ENCODE peak calls at places on chromosomes 3 and 15, in five cellular contexts. K is GM20000, M is pancreas, X is left ventricle myocardium inferior, V is lower leg skin. A is an unnamed sample.

GRCh38 chr15:70068783-70069565 is 28.7 kb downstream of the TLE3 start:
- DNase-seq in K (no peak), M (no peak), X (no peak), V (no peak), A (no peak)

GRCh38 chr15:48859426-48859825 is 18.5 kb upstream of the EID1 start:
- DNase-seq in K (no peak), M (no peak), X (no peak), V (no peak), A (no peak)

GRCh38 chr15:67107014-67107812 is 41.8 kb downstream of the SMAD3 start:
- DNase-seq in K (no peak), M (no peak), X (peak; percentile 50), V (no peak), A (no peak)

GRCh38 chr3:124043023-124043422 is 51.1 kb upstream of the ROPN1 start:
- DNase-seq in K (no peak), M (no peak), X (no peak), V (no peak), A (no peak)

GRCh38 chr3:104764499-104764898 is 602.2 kb upstream of the ALCAM start:
- DNase-seq in K (no peak), M (no peak), X (no peak), V (no peak), A (no peak)

GRCh38 chr3:9606108-9606507 is 43.2 kb upstream of the MTMR14 start:
- DNase-seq in K (no peak), M (no peak), X (no peak), V (no peak), A (no peak)

GRCh38 chr3:145243875-145244274 is 917.1 kb downstream of the PLOD2 start:
- DNase-seq in K (no peak), M (no peak), X (no peak), V (no peak), A (no peak)

GRCh38 chr3:161305095-161305991 is 66.0 kb downstream of the SPTSSB start:
- DNase-seq in K (no peak), M (no peak), X (no peak), V (no peak), A (peak; percentile 29)

GRCh38 chr3:39327746-39328349 is 1.7 kb upstream of the CCR8 start:
- DNase-seq in K (peak; percentile 36), M (no peak), X (no peak), V (no peak), A (peak; percentile 27)

GRCh38 chr3:7075901-7076300 is 215.0 kb downstream of the GRM7 start:
- DNase-seq in K (no peak), M (no peak), X (no peak), V (no peak), A (no peak)

GRCh38 chr3:149512073-149512782 is 37.7 kb downstream of the TM4SF4 start:
- DNase-seq in K (peak; percentile 71), M (peak; percentile 70), X (peak; percentile 45), V (no peak), A (peak; percentile 63)

GRCh38 chr3:157159037-157159761 is 748 bp downstream of the CCNL1 start:
- DNase-seq in K (peak; percentile 69), M (peak; percentile 84), X (peak; percentile 65), V (peak; percentile 91), A (peak; percentile 69)

GRCh38 chr3:79809106-79809505 is 41.3 kb upstream of the ROBO1 start:
- DNase-seq in K (no peak), M (no peak), X (no peak), V (no peak), A (no peak)

GRCh38 chr15:62906627-62907026 is 135.9 kb upstream of the TPM1 start:
- DNase-seq in K (no peak), M (no peak), X (no peak), V (no peak), A (no peak)

GRCh38 chr3:13013994-13014754 is 59.1 kb downstream of the IQSEC1 start:
- DNase-seq in K (no peak), M (peak; percentile 58), X (no peak), V (no peak), A (no peak)

GRCh38 chr3:168250415-168250861 is 154.7 kb upstream of the GOLIM4 start:
- DNase-seq in K (peak; percentile 23), M (no peak), X (no peak), V (no peak), A (peak; percentile 39)
- TF ChIP-seq CTCF in K (no peak), M (no peak), X (no peak), V (no peak), A (no peak)

GRCh38 chr15:34119291-34119690 is 17.4 kb downstream of the PGBD4 start:
- DNase-seq in K (no peak), M (no peak), X (no peak), V (no peak), A (no peak)
- TF ChIP-seq CTCF in K (no peak), M (no peak), X (no peak), V (no peak), A (no peak)

GRCh38 chr15:86044981-86045380 is 34.7 kb upstream of the AGBL1 start:
- DNase-seq in K (no peak), M (no peak), X (no peak), V (no peak), A (no peak)
- TF ChIP-seq CTCF in K (no peak), M (no peak), X (no peak), V (no peak), A (no peak)

DNA sequence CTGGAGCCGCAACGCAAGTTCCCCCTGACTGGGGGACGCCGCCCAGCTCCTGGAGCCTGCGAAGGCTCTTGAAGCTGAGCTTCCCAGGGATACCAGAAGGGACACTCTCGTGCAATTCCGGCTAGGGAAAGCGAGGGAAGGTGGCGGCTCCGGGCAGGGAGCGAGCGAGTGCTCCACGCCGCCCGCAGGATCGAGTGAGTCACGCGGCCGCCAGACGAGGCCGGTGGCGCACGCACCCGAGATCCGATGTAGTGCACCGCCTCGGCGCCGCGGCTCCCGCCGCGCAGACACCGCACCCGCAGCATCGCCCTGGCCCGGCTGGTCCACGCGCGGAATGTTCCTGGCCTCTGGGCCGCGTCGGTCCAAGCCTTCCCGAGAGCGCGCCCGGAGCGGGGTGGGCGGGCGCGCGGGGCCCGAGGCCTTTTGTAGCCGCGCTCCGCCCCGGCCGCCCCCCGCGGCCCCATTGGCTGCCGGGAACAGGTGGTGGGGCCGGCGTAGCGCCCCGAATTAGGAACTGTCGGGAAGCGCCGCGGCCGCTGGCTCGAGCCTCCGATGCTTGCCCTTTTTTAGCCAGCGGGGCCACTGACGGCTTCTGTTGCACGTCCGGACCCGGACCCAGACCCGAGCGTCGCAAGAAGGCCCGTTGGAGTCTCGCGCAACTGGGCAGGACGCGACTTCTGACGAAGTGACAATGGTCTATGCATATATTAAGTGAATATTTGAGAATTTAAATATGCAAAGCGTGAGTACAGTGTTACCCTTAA is at the start of gene GATM:
- DNase-seq in K (peak; percentile 95), M (peak; percentile 90), X (peak; percentile 85), V (peak; percentile 94), A (peak; percentile 91)
- TF ChIP-seq CTCF in K (no peak), M (no peak), X (peak; percentile 62), V (no peak), A (no peak)

DNA sequence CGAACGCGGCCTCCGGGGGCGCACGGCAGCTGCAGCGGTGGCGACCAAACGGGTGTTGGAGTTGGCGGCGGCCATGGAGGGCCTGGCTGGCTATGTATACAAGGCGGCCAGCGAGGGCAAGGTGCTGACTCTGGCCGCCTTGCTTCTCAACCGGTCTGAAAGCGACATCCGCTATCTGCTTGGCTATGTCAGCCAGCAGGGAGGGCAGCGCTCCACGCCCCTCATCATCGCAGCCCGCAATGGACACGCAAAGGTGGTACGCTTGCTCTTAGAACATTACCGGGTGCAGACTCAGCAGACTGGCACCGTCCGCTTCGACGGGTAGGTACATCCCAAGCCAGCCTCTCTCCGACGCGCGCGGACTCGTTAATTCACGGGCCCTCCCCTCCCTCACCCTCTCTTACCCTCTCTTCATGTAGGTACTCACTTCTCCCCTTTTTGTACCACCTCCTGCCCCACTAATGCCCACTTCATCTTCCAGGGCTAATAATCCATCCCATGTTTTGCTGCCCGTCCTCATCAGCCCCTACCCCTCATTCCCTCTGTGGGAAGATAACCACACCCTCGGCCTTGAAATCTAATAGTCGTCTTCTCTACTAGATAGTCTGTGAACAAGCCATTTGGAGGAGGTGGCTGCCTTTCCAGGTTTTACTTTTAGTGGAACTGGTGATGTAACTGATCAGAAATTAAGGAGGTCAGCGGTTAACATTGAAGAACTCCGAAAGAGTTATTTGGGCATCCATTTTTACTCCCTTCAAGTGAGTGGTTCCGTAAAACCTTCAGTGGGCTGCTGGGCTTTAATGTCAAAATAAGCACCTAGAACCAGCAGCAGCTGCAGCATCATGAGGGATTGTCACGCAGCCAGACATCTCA is 1.0 kb downstream of the FEM1B start:
- DNase-seq in K (no peak), M (no peak), X (no peak), V (peak; percentile 90), A (no peak)
- TF ChIP-seq CTCF in K (peak; percentile 20), M (no peak), X (no peak), V (no peak), A (peak; percentile 67)

DNA sequence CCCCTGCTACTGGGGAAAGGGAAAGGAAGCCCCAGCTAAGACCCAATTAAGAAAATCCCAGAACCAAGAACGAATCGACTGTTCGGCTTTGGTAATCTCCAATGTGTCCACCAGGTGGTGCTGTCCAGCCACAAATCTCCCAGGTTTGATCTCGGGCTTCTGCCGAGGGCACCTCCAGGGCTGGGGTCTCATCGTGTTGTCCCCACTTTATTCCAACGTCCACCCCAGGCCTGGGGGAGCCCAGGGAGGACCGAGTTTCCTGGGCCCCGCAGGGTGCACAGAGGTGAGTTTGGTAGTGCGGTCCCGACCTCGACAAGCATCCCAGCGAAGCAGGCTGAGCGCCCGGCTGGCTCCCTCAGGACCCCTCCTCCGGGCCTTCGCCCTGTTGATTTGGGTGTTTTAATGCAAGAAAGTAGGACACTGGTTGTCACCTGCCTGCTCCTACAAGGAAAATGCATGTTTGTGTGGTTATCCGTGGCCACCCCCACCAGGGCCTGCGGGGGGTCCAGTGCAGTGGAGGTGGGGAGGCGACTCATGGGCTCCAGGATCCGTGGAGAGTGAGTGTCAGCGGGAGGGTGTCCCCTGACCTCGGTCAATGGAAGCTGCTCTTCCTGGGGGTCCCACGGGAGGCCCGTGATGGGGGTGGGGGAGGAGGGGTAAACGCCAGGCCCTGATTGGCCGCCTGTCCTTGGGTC is 185.0 kb downstream of the GOLGA6L6 start:
- DNase-seq in K (peak; percentile 93), M (peak; percentile 83), X (peak; percentile 54), V (peak; percentile 88), A (peak; percentile 90)
- TF ChIP-seq CTCF in K (peak; percentile 83), M (peak; percentile 95), X (peak; percentile 95), V (no peak), A (peak; percentile 89)

DNA sequence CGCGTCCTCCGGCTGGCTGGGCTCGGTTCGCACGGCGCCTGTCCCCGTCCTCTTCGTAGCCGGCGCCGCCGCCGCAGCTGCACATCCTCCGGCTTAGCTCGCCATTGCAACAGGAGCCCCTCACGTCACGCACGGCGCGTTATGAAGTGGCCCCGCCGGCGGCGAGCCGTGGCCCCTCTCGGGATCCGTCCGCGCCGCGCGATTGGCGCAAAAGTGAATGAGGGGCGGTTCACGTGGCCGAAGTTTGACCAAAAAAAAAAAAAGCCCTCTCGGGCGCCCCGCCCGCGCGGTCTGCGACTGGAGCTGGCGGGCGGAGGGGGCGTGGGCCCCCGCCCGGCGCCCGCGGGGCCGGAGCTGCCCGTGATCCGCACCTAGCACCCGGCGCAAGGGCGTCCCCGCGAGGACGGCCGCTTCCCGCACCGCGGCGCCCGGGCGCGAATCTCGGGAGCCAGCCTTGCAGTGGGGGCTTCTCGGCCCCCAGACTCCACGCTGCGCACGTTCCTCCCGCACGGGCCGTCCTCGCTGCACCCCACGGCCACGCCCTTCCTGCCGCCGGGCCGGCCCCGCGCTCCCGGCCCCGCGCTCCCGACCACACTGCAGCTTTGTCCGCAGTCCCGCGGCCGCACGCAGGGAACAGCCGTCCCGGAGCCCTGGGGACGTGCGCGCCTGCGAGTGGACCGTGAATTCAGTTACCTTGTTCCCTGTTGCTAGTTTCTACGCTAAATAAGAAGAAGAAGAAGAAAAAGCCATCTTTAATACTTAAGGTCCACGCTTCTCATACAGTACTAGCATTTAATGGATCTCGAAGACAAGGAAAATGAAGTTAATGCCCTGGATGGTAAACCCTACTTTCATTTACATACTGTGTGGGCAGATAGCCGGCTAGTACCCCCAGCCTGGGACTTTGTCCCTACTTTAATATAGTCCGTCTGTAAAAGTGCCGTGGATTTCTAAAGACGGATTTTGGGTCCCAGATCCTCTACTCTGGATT is at the start of gene CHSY1:
- DNase-seq in K (peak; percentile 94), M (peak; percentile 96), X (peak; percentile 94), V (peak; percentile 98), A (peak; percentile 94)
- TF ChIP-seq CTCF in K (no peak), M (no peak), X (peak; percentile 41), V (no peak), A (peak; percentile 57)